ENCODE peak calls at places on chromosomes 4 and X, in six cellular contexts. F, S, W, E, Q and O are unnamed samples.

GRCh38 chrX:2819345-2820130 is 9.2 kb upstream of the GYG2 start:
- DNase-seq in F (peak), S (no peak), W (peak), E (peak), Q (peak), O (peak)

GRCh38 chr4:144967161-144967560 is 130.8 kb downstream of the ANAPC10 start:
- DNase-seq in F (no peak), S (no peak), W (no peak), E (no peak), Q (no peak), O (no peak)

GRCh38 chr4:125070869-125071268 is 243.9 kb upstream of the FAT4 start:
- DNase-seq in F (peak), S (no peak), W (no peak), E (no peak), Q (no peak), O (no peak)

GRCh38 chr4:145763399-145763798 is 83.5 kb downstream of the C4orf51 start:
- DNase-seq in F (no peak), S (no peak), W (no peak), E (no peak), Q (no peak), O (no peak)

GRCh38 chrX:46574941-46575381 is 1.4 kb downstream of the CHST7 start:
- DNase-seq in F (no peak), S (no peak), W (no peak), E (no peak), Q (no peak), O (no peak)

GRCh38 chr4:116387942-116388474 is 697.4 kb downstream of the TRAM1L1 start:
- DNase-seq in F (no peak), S (no peak), W (no peak), E (no peak), Q (no peak), O (no peak)

GRCh38 chrX:39152106-39152649 is 350.9 kb downstream of the MID1IP1 start:
- DNase-seq in F (peak), S (no peak), W (peak), E (no peak), Q (no peak), O (peak)

GRCh38 chr4:142353149-142353738 is 492.9 kb downstream of the INPP4B start:
- DNase-seq in F (peak), S (no peak), W (no peak), E (peak), Q (peak), O (peak)

GRCh38 chr4:84254537-84254936 is 244.6 kb downstream of the NKX6-1 start:
- DNase-seq in F (no peak), S (no peak), W (no peak), E (no peak), Q (no peak), O (no peak)

GRCh38 chrX:129754266-129755024 is 15.7 kb downstream of the XPNPEP2 start:
- DNase-seq in F (no peak), S (no peak), W (peak), E (no peak), Q (no peak), O (peak)

GRCh38 chr4:83112239-83112638 is 2.3 kb downstream of the PLAC8 start:
- DNase-seq in F (no peak), S (peak), W (no peak), E (no peak), Q (peak), O (no peak)

GRCh38 chrX:41695464-41695863 is 6.7 kb downstream of the GPR34 start:
- DNase-seq in F (peak), S (no peak), W (no peak), E (peak), Q (no peak), O (no peak)

GRCh38 chr4:179893967-179894590 is 2349.1 kb upstream of the TENM3 start:
- DNase-seq in F (no peak), S (no peak), W (no peak), E (peak), Q (no peak), O (no peak)

GRCh38 chr4:108168672-108169562 is at the start of gene LEF1:
- DNase-seq in F (no peak), S (no peak), W (peak), E (peak), Q (no peak), O (peak)

GRCh38 chrX:11890843-11891514 is 132.9 kb downstream of the MSL3 start:
- DNase-seq in F (no peak), S (no peak), W (no peak), E (no peak), Q (no peak), O (no peak)

GRCh38 chrX:11899091-11899490 is 141.1 kb downstream of the MSL3 start:
- DNase-seq in F (peak), S (no peak), W (no peak), E (no peak), Q (no peak), O (no peak)

GRCh38 chrX:11888421-11888820 is 130.4 kb downstream of the MSL3 start:
- DNase-seq in F (no peak), S (no peak), W (no peak), E (no peak), Q (no peak), O (no peak)

GRCh38 chrX:11893933-11894710 is 136.1 kb downstream of the MSL3 start:
- DNase-seq in F (no peak), S (no peak), W (no peak), E (no peak), Q (no peak), O (no peak)
- TF ChIP-seq BHLHE40 in F (no peak), S (no peak), W (no peak), E (no peak), Q (no peak), O (no peak)

DNA sequence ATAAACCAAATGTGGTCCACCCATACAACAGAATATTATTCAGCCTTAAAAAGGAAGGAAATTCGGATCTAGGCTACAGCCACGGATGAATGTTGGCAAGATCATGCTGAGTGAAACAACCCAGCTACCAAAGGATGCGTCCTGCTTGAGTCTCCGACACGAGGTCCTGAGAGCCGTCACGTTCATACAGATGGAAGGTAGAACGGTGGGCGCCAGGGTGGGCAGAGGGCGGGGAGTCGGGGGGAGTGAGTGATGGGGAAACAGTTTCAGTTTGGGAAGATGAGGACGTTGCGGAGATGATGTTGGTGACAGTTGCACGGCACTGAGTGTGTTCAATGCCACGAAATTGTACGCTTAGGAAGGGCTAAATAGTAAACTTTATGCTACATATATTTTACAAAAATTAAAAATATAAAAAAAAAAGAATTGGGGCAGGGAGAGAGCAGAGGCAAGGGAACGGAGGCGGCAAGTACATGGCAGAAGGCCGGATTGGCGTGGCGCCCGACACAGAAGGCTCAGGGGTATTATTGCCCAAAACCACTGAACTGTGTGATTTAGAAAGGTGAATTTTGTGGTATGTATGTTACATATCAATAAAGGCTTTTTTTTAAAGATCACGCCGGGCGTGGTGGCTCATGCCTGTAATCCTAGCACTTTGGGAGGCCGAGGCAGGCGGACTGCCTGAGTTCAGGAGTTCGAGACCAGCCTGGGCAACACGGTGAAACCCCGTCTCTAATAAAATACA is 14.8 kb upstream of the MXD4 start:
- DNase-seq in F (no peak), S (no peak), W (no peak), E (no peak), Q (no peak), O (no peak)
- TF ChIP-seq BHLHE40 in F (no peak), S (no peak), W (no peak), E (no peak), Q (no peak), O (no peak)

DNA sequence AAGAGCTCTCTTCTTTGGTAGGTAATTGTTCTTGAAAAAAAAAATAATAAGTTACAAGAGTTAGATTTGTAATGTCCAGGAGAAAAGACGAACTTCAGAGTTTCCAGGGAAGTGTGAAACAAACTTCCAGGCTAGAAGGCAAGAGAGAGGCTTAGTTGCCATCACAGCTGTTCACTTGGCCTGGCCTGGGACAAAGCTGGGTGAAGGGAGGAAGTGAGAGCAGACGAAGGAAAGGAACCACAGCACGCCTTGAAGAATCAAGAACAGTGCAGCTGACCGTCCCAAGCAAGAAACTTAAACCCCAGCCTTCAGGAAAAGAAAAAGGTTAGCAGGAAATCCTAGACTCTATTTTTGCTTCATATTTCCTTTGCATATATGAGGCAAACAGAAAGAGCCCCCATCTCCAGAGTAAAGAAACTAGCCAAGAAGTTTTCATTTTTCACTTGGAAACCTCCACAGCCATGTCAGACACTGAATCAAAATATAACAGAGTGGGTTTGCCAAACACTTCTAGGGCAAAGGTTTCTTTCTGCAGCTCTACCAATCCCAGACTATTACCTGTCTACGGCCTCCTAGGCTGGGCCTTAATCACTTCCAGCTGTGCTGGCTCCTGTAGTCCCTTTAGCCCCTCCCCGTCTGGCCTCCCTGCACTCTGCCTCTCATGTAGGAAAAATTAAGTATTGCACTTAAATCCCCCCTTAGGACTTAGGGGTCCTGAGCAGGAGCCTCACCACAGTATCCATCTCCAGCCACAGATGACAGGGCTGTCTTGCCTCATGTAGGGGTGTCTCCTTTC is 209.6 kb downstream of the SPATA18 start:
- DNase-seq in F (no peak), S (no peak), W (no peak), E (no peak), Q (no peak), O (no peak)
- TF ChIP-seq BHLHE40 in F (no peak), S (no peak), W (no peak), E (no peak), Q (no peak), O (no peak)

GRCh38 chrX:87728024-87728423 is 210.4 kb downstream of the KLHL4 start:
- DNase-seq in F (no peak), S (no peak), W (peak), E (no peak), Q (no peak), O (no peak)

GRCh38 chrX:87727615-87728014 is 210.0 kb downstream of the KLHL4 start:
- DNase-seq in F (no peak), S (no peak), W (no peak), E (no peak), Q (no peak), O (no peak)

GRCh38 chrX:87732133-87732532 is 214.5 kb downstream of the KLHL4 start:
- DNase-seq in F (no peak), S (no peak), W (no peak), E (no peak), Q (no peak), O (no peak)

GRCh38 chrX:87728459-87728858 is 210.9 kb downstream of the KLHL4 start:
- DNase-seq in F (no peak), S (no peak), W (peak), E (no peak), Q (no peak), O (no peak)
- TF ChIP-seq BHLHE40 in F (no peak), S (no peak), W (no peak), E (no peak), Q (no peak), O (no peak)

DNA sequence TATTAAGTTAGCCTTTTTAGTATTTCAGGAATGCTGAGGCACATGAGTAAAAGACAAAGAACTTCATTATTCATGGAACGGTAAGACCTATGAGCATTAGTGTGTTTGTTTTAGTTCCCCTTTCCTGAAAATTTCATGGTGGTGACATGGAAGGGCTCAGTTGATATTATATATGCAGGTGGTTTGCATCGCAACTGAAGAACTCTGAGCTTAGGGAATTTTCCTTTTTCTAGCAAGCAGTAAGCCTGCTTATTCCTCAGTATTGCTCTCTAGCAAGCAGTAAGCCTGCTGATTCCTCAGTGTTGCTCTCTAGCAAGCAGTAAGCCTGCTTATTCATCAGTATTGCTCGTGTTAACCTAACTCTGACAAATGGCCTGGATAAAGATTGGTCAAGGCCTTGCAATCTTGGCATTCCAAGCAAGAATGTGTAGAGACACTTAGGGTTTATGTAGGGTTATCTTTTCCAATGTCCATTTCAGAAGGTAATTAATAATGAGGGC is 37.7 kb upstream of the MAGEB18 start:
- DNase-seq in F (no peak), S (no peak), W (no peak), E (no peak), Q (no peak), O (no peak)
- TF ChIP-seq BHLHE40 in F (no peak), S (no peak), W (no peak), E (no peak), Q (no peak), O (no peak)

DNA sequence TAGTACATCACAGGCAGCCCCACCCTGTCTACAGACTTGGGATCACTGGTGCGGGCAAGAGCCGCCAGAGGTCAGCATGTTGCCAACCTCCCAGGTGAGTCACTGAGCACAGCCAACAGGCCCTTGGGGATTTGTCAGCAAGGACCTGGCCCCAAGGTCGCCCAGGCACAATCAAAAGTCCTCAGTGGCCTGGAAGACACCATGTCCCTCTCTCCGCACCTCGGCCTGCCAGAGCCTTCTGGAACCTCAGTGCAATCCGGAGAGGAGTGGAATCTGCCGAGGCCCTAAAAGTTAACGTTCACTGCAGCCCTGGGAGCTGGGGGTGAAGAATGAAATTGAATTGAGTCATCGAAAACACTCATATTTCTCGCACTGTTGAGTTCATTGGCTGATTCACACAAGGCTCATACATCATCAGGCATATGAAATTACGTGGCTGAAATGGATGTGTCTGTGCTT is 74.3 kb downstream of the WFS1 start:
- DNase-seq in F (peak), S (no peak), W (peak), E (peak), Q (peak), O (no peak)
- TF ChIP-seq BHLHE40 in F (no peak), S (no peak), W (no peak), E (no peak), Q (no peak), O (no peak)

GRCh38 chrX:45445745-45446412 is 245.2 kb upstream of the DIPK2B start:
- DNase-seq in F (peak), S (no peak), W (no peak), E (peak), Q (no peak), O (no peak)
- TF ChIP-seq BHLHE40 in F (no peak), S (no peak), W (no peak), E (peak), Q (no peak), O (no peak)

DNA sequence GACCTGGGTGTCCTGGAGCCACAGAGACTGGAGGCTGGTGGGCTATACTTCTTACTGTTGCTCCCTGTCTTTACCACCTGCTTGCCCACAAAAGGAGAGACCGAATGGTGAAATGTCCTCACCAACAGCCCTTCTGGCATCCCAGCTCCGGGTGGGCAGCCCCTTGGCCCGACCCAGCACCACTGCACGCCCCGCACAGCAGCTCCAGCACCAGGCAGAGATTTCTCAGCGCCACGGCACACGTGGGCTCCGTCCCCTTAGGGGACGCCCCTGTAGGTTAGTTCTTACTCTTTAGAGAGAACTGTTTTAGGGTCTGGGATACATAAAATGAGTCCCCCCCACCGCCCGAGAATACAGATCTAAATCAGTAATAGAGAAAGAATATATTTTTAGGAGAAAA is 158.4 kb upstream of the MAB21L2 start:
- DNase-seq in F (no peak), S (no peak), W (no peak), E (no peak), Q (no peak), O (no peak)
- TF ChIP-seq BHLHE40 in F (no peak), S (no peak), W (no peak), E (no peak), Q (no peak), O (no peak)

GRCh38 chr4:16206848-16207247 is 19.4 kb downstream of the TAPT1 start:
- DNase-seq in F (no peak), S (no peak), W (no peak), E (no peak), Q (no peak), O (no peak)

GRCh38 chr4:16204505-16204904 is 21.8 kb downstream of the TAPT1 start:
- DNase-seq in F (no peak), S (no peak), W (no peak), E (no peak), Q (no peak), O (no peak)

GRCh38 chr4:16207409-16207808 is 18.9 kb downstream of the TAPT1 start:
- DNase-seq in F (no peak), S (no peak), W (no peak), E (no peak), Q (no peak), O (no peak)

GRCh38 chr4:16205298-16206164 is 20.7 kb downstream of the TAPT1 start:
- DNase-seq in F (peak), S (no peak), W (peak), E (no peak), Q (peak), O (peak)

DNA sequence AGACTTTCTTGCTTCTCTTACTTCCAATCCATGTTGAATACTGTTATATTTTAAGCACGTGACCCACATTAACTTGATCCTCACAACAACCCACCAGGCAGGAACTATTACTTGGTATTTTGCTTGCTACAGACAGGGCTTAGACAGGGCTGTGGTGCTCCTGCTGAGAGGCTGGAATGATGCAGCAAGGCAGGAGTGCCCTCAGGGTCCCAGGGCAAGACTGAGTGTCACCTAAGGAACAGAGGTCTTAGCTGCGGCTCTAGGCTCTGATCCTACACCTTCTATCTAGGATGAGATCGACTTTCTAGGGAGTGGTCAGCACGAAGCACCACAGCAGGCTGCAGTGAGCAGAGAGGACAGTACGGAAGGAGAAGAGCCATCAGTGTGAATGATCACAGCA is 20.0 kb downstream of the TAPT1 start:
- DNase-seq in F (no peak), S (no peak), W (no peak), E (no peak), Q (no peak), O (no peak)
- TF ChIP-seq BHLHE40 in F (no peak), S (no peak), W (no peak), E (no peak), Q (no peak), O (no peak)

DNA sequence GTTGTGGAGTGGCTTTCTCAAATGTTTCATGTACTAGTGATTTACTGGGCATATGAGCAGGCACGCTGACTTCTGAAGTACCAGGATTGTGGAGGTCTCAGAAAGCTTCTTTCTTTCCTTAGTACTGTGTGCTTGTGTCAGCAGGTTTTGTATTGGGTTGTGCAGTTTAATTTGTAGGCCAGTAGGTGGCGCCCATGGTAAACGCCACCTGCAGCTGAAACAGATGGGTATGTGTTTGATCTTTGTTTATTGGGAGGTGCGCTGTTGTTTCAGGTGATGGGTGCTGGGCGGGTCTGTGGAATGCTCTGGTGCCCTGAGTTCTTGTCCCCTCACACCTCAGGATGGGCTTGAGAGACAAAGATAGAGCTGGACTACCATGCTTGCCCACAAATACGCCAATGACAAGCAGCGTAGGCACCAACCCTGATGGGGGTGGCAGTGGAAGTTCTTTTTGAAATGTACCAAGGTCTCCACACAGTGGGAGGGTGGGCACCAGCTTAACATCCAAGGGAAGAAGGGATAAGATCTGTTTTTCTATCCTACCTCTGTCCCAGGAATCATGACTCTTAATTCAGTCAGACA is 141.5 kb downstream of the RPS6KA6 start:
- DNase-seq in F (peak), S (no peak), W (peak), E (peak), Q (peak), O (peak)
- TF ChIP-seq BHLHE40 in F (no peak), S (no peak), W (no peak), E (no peak), Q (no peak), O (no peak)